ENCODE peak calls at places on chromosome 17, in four cellular contexts. Y, P, R and V are unnamed samples.
A peak's percentile ranks its signal among the peaks of the same experiment; 100 is the strongest.

GRCh38 chr17:78996781-78997201 is 12.8 kb downstream of the CANT1 start:
- DNase-seq in Y (no peak), P (no peak), R (no peak), V (no peak)

GRCh38 chr17:4364622-4365041 is 1.8 kb downstream of the UBE2G1 start:
- DNase-seq in Y (no peak), P (no peak), R (no peak), V (no peak)

GRCh38 chr17:57107498-57108101 is 22.6 kb downstream of the AKAP1 start:
- DNase-seq in Y (no peak), P (no peak), R (peak; percentile 79), V (peak; percentile 46)

GRCh38 chr17:64354824-64355535 is 35.7 kb downstream of the PECAM1 start:
- DNase-seq in Y (no peak), P (no peak), R (no peak), V (no peak)

GRCh38 chr17:4853195-4853762 is 20.1 kb downstream of the MINK1 start:
- DNase-seq in Y (no peak), P (no peak), R (peak; percentile 87), V (no peak)

GRCh38 chr17:80992077-80992947 is 671 bp downstream of the CHMP6 start:
- DNase-seq in Y (no peak), P (no peak), R (no peak), V (no peak)

GRCh38 chr17:36495076-36495578 is 8.6 kb downstream of the ZNHIT3 start:
- DNase-seq in Y (no peak), P (no peak), R (no peak), V (no peak)

GRCh38 chr17:75610103-75610984 is 22.7 kb downstream of the MYO15B start:
- DNase-seq in Y (no peak), P (no peak), R (no peak), V (peak; percentile 96)

GRCh38 chr17:44915321-44915726 is at the start of gene GFAP:
- DNase-seq in Y (no peak), P (no peak), R (no peak), V (no peak)

GRCh38 chr17:34822007-34822737 is 139.1 kb downstream of the CCT6B start:
- DNase-seq in Y (no peak), P (no peak), R (no peak), V (no peak)

GRCh38 chr17:5210091-5210490 is 18.4 kb upstream of the ZNF594 start:
- DNase-seq in Y (no peak), P (no peak), R (no peak), V (no peak)

GRCh38 chr17:37752482-37752881 is 7.6 kb upstream of the HNF1B start:
- DNase-seq in Y (no peak), P (no peak), R (peak; percentile 76), V (peak; percentile 94)

GRCh38 chr17:47717261-47717697 is 15.8 kb upstream of the TBX21 start:
- DNase-seq in Y (no peak), P (no peak), R (no peak), V (no peak)

GRCh38 chr17:6408271-6408670 is 26.6 kb downstream of the AIPL1 start:
- DNase-seq in Y (no peak), P (no peak), R (no peak), V (no peak)

GRCh38 chr17:30074726-30075125 is 41.9 kb upstream of the NSRP1 start:
- DNase-seq in Y (no peak), P (no peak), R (peak; percentile 44), V (no peak)

GRCh38 chr17:42494673-42495072 is 36.0 kb downstream of the ATP6V0A1 start:
- DNase-seq in Y (no peak), P (no peak), R (no peak), V (no peak)

GRCh38 chr17:63019138-63019873 is 53.3 kb downstream of the TANC2 start:
- DNase-seq in Y (no peak), P (no peak), R (peak; percentile 60), V (no peak)

GRCh38 chr17:7019839-7020519 is 2.9 kb upstream of the BCL6B start:
- DNase-seq in Y (no peak), P (peak; percentile 85), R (no peak), V (peak; percentile 54)

GRCh38 chr17:21030375-21030774 is 12.4 kb downstream of the USP22 start:
- DNase-seq in Y (no peak), P (no peak), R (no peak), V (no peak)

GRCh38 chr17:68248886-68249872 is 1.3 kb downstream of the AMZ2 start:
- DNase-seq in Y (no peak), P (no peak), R (no peak), V (no peak)

GRCh38 chr17:17855334-17855725 is 18.5 kb upstream of the SREBF1 start:
- DNase-seq in Y (no peak), P (no peak), R (no peak), V (no peak)

GRCh38 chr17:35052240-35052608 is 11.3 kb downstream of the RFFL start:
- DNase-seq in Y (no peak), P (peak; percentile 7), R (no peak), V (no peak)

GRCh38 chr17:75570772-75571171 is 16.8 kb upstream of the MYO15B start:
- DNase-seq in Y (no peak), P (no peak), R (no peak), V (no peak)